ENCODE peak calls at places on chromosome X, in four cellular contexts. N, H, F and E are unnamed samples.

GRCh38 chrX:23902419-23902818 is 5.3 kb downstream of the APOO start:
- DNase-seq in F (peak; percentile 83), H (no peak), N (peak; percentile 54), E (peak; percentile 50)

GRCh38 chrX:141469469-141469868 is 115.1 kb downstream of the SPANXA1 start:
- DNase-seq in H (no peak), F (no peak), N (peak; percentile 33), E (no peak)

GRCh38 chrX:38365939-38366338 is 13.5 kb downstream of the OTC start:
- DNase-seq in F (peak; percentile 63), H (no peak), N (no peak), E (peak; percentile 31)

GRCh38 chrX:150358651-150359050 is 4.5 kb upstream of the MAMLD1 start:
- DNase-seq in N (no peak), F (no peak), H (no peak), E (no peak)

GRCh38 chrX:151722241-151722846 is 6.5 kb downstream of the FATE1 start:
- DNase-seq in F (no peak), N (peak; percentile 4), H (peak; percentile 28), E (peak; percentile 10)

GRCh38 chrX:98523521-98523920 is 1639.8 kb downstream of the RPA4 start:
- DNase-seq in F (no peak), H (no peak), N (no peak), E (no peak)

GRCh38 chrX:153793291-153793690 is 884 bp downstream of the IDH3G start:
- DNase-seq in N (no peak), F (peak; percentile 70), H (no peak), E (no peak)

GRCh38 chrX:105313596-105313995 is 93.1 kb upstream of the TEX13A start:
- DNase-seq in H (no peak), F (no peak), N (no peak), E (no peak)

GRCh38 chrX:153926863-153927685 is 1.0 kb upstream of the ARHGAP4 start:
- DNase-seq in H (peak; percentile 48), N (peak; percentile 30), F (peak; percentile 94), E (peak; percentile 91)

GRCh38 chrX:133881893-133882292 is 103.5 kb downstream of the GPC3 start:
- DNase-seq in N (no peak), H (no peak), F (no peak), E (no peak)

DNA sequence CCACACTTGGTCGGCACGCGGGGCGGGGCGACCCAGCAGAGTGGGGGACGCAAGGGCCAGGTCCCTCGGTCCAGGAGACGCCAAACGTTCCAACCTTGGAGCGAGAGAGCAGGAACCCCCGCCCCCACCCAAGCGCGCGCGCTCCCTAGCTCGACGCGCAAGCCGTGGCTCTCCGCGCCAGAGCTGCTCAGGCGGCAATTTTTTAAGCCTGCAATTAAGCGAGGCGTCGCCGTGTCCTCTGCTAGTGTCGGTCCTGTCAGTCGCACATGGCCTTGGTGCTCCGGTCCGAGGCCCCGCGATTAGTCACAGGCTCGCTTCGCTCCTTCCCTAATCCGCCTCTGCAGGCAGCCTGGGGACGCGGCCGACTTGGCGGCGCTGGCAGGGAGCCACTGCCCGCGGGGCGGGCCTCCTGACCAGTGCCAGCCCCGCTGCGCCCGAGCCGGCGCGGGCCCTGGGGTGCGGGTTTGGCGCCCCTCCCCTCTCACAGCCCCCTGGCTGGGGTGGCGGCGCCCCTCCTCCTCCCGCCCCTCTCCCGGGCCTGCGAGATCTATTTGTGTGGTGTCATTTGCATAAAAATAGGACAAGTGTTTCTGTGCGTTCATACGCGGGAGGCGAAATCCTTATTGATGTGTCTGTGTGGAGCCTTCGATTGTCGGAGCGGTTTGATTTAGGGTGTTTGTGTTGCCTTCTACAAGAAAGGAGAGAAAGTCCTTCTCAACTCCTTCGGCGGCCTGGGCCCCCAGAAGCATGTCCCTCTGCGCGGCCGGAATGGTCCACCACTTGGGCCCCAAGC is 9.7 kb upstream of the BCOR start:
- DNase-seq in H (peak; percentile 70), N (no peak), F (no peak), E (no peak)
- H3K9me3 ChIP-seq in H (no peaks in the 10 kb centered on the region), N (no peaks in the 10 kb centered on the region), F (no peaks in the 10 kb centered on the region), E (no peaks in the 10 kb centered on the region)

GRCh38 chrX:53050841-53051240 is 2.3 kb downstream of the GPR173 start:
- DNase-seq in N (peak; percentile 57), F (no peak), H (no peak), E (no peak)

GRCh38 chrX:53048169-53049126 is at the start of gene GPR173:
- DNase-seq in N (peak; percentile 81), F (no peak), H (no peak), E (peak; percentile 56)

GRCh38 chrX:53047228-53047627 is 1.4 kb upstream of the GPR173 start:
- DNase-seq in N (no peak), F (no peak), H (no peak), E (peak; percentile 9)

GRCh38 chrX:53045002-53045401 is 3.6 kb upstream of the GPR173 start:
- DNase-seq in H (no peak), F (no peak), N (no peak), E (no peak)

DNA sequence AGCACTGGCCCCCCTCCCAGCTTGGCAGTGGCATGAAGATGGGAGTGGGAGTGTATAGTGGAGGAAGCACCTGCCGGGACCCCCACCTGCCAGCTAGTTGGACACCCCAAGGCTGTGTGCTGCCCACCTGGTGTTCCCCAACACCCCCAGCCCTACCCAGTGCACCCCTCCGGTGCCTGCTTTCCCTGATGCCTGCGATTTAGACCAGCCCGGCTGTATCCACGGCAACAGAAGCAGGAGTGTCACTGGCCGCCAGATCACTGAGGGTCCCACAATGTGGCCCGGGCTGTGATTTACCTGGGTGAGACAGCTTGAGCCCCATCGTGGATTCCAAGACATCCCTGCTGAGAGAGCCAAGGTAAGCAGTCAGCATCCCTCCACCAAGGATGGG is 533 bp downstream of the GPR173 start:
- DNase-seq in H (no peak), F (no peak), N (no peak), E (no peak)
- H3K4me3 ChIP-seq in H (no peak overlapping the region), F (no peak overlapping the region), N (peak overlapping the region; percentile 73), E (peak overlapping the region; percentile 81)

GRCh38 chrX:47413179-47413594 is 42.8 kb downstream of the ZNF157 start:
- DNase-seq in F (no peak), N (no peak), H (no peak), E (no peak)
- H3K9me3 ChIP-seq in F (peaks cover 40% of the 10 kb centered on the region), N (no peaks in the 10 kb centered on the region), H (no peaks in the 10 kb centered on the region), E (peaks cover 8% of the 10 kb centered on the region)

DNA sequence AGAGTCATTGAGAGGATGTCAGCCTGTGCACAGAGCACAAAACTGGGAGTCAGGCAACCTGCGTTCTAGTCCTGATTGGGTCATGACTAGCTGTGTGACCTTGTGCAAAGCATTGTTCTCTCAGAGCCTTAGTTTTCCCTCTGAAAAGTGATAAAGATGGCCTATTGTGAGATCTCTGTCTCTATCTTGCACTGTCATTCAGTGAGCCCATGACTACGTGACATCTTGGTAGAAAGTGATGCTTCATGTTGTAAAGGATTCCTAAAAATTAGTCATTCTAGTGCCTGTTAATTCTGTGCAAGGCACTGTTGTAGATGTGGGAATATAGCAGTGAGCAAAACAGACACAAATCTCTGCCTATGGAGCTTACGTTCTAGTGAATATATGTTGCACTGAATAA is 2.5 kb downstream of the PGRMC1 start:
- DNase-seq in H (no peak), N (peak; percentile 31), F (no peak), E (no peak)
- H3K4me3 ChIP-seq in H (no peak overlapping the region), N (peak overlapping the region; percentile 89), F (peak overlapping the region; percentile 2), E (no peak overlapping the region)